ENCODE peak calls at places on chromosomes 16 and 17, in seven cellular contexts. O, V, L, I, N, U and K are unnamed samples.

GRCh38 chr16:58582971-58583765 is 46.5 kb downstream of the CNOT1 start:
- ATAC-seq in N (no peak), L (no peak), I (no peak), U (no peak), O (no peak), V (no peak), K (no peak)

GRCh38 chr16:83212301-83212841 is 585.6 kb downstream of the CDH13 start:
- ATAC-seq in L (no peak), I (no peak), U (no peak), O (no peak), V (no peak), N (no peak), K (no peak)

GRCh38 chr16:22874394-22874793 is 60.4 kb downstream of the HS3ST2 start:
- ATAC-seq in N (no peak), V (no peak), I (no peak), U (no peak), L (no peak), O (no peak), K (no peak)

GRCh38 chr17:7781467-7781866 is 52.5 kb upstream of the KDM6B start:
- ATAC-seq in L (no peak), U (peak; percentile 86), I (no peak), V (no peak), O (peak; percentile 69), N (peak; percentile 99), K (no peak)

GRCh38 chr17:55570360-55570759 is 59.1 kb upstream of the SMIM36 start:
- ATAC-seq in N (no peak), U (peak; percentile 61), V (no peak), O (peak; percentile 35), I (no peak), L (peak; percentile 39), K (no peak)

GRCh38 chr16:68084504-68085258 is 489 bp upstream of the NFATC3 start:
- ATAC-seq in U (peak; percentile 92), O (peak; percentile 81), I (no peak), V (peak; percentile 16), N (peak; percentile 85), L (peak; percentile 72), K (peak; percentile 80)

GRCh38 chr16:1309888-1310831 is 724 bp downstream of the UBE2I start:
- ATAC-seq in N (peak; percentile 46), V (no peak), O (no peak), I (no peak), U (no peak), L (no peak), K (peak; percentile 41)

GRCh38 chr16:56108724-56109123 is 82.6 kb upstream of the GNAO1 start:
- ATAC-seq in V (no peak), I (no peak), L (no peak), N (no peak), U (no peak), O (no peak), K (no peak)

GRCh38 chr17:63966646-63967265 is 6.0 kb downstream of the SCN4A start:
- ATAC-seq in N (peak; percentile 81), L (no peak), U (no peak), O (no peak), I (no peak), V (no peak), K (no peak)

GRCh38 chr17:34542700-34543336 is 36.6 kb upstream of the TMEM132E start:
- ATAC-seq in U (no peak), O (no peak), V (peak; percentile 73), I (peak; percentile 79), L (peak; percentile 79), N (peak; percentile 68), K (no peak)

GRCh38 chr16:68894714-68895113 is 51.4 kb downstream of the TANGO6 start:
- ATAC-seq in N (no peak), L (no peak), I (no peak), V (no peak), U (no peak), O (no peak), K (no peak)

GRCh38 chr17:8477653-8478441 is 42.2 kb downstream of the NDEL1 start:
- ATAC-seq in U (no peak), V (no peak), L (no peak), N (no peak), I (no peak), O (peak; percentile 66), K (no peak)

GRCh38 chr16:88599825-88600538 is 29.8 kb downstream of the ZC3H18 start:
- ATAC-seq in L (no peak), N (no peak), U (no peak), V (no peak), O (no peak), I (no peak), K (peak; percentile 18)

GRCh38 chr16:84907575-84907974 is 87.8 kb downstream of the CRISPLD2 start:
- ATAC-seq in L (no peak), V (no peak), U (no peak), O (no peak), I (no peak), N (no peak), K (peak; percentile 77)

GRCh38 chr16:47073223-47074155 is 70.3 kb downstream of the NETO2 start:
- ATAC-seq in N (peak; percentile 82), O (no peak), U (no peak), I (no peak), V (no peak), L (no peak), K (no peak)

GRCh38 chr17:82517230-82517865 is 2.2 kb upstream of the FOXK2 start:
- ATAC-seq in I (no peak), U (no peak), O (peak; percentile 34), N (no peak), L (no peak), V (no peak), K (no peak)

GRCh38 chr17:82520041-82520910 is 744 bp downstream of the FOXK2 start:
- ATAC-seq in O (peak; percentile 12), V (peak; percentile 30), L (peak; percentile 14), I (peak; percentile 39), N (peak; percentile 31), U (no peak), K (no peak)

GRCh38 chr17:82524540-82524939 is 5.0 kb downstream of the FOXK2 start:
- ATAC-seq in L (no peak), V (no peak), N (no peak), U (no peak), I (no peak), O (peak; percentile 4), K (no peak)

DNA sequence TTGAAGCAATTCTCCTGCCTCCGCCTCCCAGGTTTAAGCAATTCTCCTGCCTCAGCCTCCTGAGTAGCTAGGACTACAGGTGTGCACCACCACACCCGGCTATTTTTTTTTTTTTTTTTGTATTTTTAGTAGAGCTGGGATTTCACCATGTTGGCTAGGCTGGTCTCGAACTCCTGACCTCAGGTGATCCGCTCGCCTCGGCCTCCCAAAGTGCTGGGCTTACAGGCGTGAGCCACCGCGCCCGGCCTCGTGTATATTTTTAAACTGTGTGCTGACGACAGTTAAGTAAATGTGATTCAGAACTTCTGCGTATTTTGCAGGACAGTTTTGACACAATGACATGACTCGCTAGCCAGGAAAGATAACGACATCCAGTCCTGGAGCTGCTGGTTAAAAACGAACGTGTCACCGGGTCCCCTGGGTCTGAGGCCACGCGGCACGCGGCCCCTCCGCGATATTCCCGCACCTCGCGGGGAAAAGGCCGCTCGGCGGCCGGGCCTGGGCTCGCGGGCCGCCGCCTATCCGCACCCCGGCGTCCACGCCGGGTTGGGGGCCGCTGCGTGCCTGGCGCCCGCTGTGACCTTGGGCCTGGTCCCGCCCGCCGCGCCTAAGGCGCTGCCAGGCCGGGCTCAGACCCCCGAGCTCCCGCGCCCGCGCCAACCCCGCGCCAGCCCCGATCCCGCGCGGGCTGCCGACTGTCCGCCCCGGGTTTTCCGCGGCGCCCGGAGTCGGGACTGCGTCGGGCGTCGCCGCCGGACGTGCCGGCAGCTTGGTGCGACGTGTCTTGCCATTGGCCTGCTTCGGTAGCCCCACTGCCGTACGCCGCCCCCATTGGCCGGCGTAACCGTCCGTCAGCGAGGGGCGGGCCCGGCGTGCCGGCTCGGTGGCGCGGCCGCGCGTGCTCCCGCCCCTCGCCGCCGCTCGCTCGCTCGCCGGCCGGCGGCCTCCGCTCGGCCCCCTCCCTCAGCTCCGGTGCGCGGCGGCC is at the start of gene FOXK2:
- ATAC-seq in L (peak; percentile 97), N (peak; percentile 98), I (peak; percentile 99), U (peak; percentile 99), O (peak; percentile 90), V (peak; percentile 99), K (peak; percentile 100)
- TF ChIP-seq POLR2AphosphoS5 in L (peak; percentile 36), N (peak; percentile 47), I (peak; percentile 73), U (peak; percentile 24), O (peak; percentile 40), V (peak; percentile 92), K (peak; percentile 60)

GRCh38 chr17:44767493-44767892 is 8.7 kb downstream of the ADAM11 start:
- ATAC-seq in N (peak; percentile 83), U (no peak), O (no peak), L (peak; percentile 14), I (no peak), V (no peak), K (no peak)
- H3K27ac ChIP-seq in N (no peak overlapping the region), U (no peak overlapping the region), O (no peak overlapping the region), L (no peak overlapping the region), I (no peak overlapping the region), V (no peak overlapping the region), K (no peak overlapping the region)

DNA sequence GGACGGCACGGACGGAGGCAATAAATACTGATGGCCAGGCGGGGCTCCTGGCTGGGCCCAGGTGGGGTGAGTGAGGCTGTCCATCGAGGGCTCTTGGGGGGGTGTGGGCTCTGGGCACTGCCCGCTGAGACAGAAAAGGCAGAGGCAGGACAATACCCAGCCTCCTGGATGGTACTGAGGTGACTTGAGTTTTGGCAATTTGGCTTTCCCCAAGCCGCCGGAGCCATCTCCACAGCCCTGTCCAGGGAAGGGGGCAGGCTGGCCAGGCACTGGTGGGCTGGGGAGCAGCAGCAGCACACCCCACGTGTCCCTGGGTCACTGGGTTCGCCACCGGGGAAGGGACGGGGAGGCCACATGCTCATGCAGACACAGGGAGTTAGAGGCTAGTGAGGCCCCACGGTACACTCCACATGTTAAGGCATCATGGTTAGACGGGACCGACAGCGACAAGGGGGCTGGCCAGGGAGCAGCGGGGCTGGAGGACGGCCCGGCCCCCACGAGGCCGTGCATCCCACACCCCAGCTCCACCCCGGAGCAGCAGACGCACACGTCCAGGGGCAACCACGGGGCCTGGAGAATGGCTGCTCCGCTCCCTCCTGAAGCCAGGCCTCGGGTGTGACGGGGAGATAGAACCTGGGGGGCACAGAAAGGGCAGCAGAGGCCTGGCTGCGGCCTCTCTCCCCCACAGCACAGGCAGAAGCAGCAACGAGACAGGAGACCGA is 3.0 kb downstream of the ARHGDIA start:
- ATAC-seq in L (no peak), U (no peak), O (peak; percentile 3), I (peak; percentile 27), V (peak; percentile 9), N (no peak), K (no peak)
- H3K4me1 ChIP-seq in L (peaks cover 12% of the 10 kb centered on the region), U (peaks cover 41% of the 10 kb centered on the region), O (peaks cover 87% of the 10 kb centered on the region), I (peaks cover 59% of the 10 kb centered on the region), V (peaks cover 85% of the 10 kb centered on the region), N (peaks cover 12% of the 10 kb centered on the region), K (no peaks in the 10 kb centered on the region)

DNA sequence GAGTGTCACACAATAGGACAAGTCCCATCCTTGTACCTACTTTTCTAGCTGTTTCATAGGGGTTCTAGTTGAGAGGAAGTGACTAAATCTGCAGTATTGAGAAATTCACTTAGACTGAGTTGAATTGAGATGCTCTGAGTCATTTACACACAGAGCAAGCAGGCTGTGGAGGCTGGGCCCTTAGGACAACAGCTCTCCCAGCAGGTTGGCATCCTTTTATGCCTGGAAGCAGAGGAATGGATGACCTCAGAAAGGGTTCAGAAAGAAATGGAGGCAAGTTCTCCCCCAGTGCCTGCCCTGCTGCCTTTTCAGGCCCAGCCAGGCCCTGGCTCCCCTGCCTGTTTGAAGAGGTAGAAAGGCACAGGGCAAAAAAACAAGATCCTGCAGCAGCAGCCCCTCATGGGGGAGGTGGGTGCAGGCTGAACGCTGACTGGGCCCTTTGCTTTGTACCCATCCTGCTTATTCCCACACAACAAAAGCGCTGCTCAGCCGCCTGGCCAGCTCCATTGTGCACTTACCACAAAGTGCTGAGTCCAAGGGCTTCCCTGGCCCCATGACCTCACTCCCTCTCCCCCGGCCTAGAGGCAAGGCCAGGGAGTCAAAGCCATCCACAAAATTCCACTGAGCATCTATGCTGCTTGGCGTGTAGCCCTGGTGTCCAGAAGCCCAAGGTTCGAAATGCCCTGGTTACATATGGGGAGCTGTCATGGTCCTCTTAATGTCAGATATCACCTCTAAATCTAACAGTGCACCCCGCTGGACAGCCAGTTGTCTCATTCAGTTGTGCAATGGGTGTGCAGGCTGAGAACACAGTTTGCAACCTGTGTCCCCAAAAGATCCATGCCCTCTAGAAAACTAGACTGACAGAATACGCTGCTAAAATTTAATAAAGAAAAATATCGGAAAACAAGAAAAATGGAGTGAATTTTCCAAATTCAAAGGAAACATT is 5.4 kb upstream of the CRYBA1 start:
- ATAC-seq in U (peak; percentile 81), N (no peak), O (peak; percentile 88), L (peak; percentile 84), V (peak; percentile 93), I (peak; percentile 97), K (peak; percentile 94)
- TF ChIP-seq POLR2AphosphoS5 in U (peak; percentile 14), N (no peak), O (no peak), L (no peak), V (peak; percentile 42), I (peak; percentile 67), K (peak; percentile 45)